ENCODE peak calls at places on chromosomes 3 and 15, in eight cellular contexts. One of them, this sample, is unnamed.

GRCh38 chr3:29313981-29314726 is 33.3 kb downstream of the RBMS3 start:
- DNase-seq in MV-4-11: no peak
- DNase-seq in activated CD8-positive, alpha-beta T cell treated with anti-CD3 and anti-CD28 coated beads for 36 hours: no peak
- DNase-seq in EH: no peak
- DNase-seq in lung: no peak
- DNase-seq in left ventricle myocardium superior: no peak
- DNase-seq in upper lobe of right lung: no peak
- DNase-seq in T-helper 1 cell: no peak
- DNase-seq in this sample: no peak

GRCh38 chr3:67602816-67603215 is 51.6 kb downstream of the SUCLG2 start:
- DNase-seq in lung: no peak
- DNase-seq in activated CD8-positive, alpha-beta T cell treated with anti-CD3 and anti-CD28 coated beads for 36 hours: no peak
- DNase-seq in T-helper 1 cell: no peak
- DNase-seq in left ventricle myocardium superior: no peak
- DNase-seq in EH: no peak
- DNase-seq in MV-4-11: peak
- DNase-seq in upper lobe of right lung: no peak
- DNase-seq in this sample: no peak

GRCh38 chr15:55277116-55277564 is 12.5 kb downstream of the RAB27A start:
- DNase-seq in T-helper 1 cell: no peak
- DNase-seq in left ventricle myocardium superior: no peak
- DNase-seq in EH: no peak
- DNase-seq in upper lobe of right lung: no peak
- DNase-seq in MV-4-11: peak
- DNase-seq in activated CD8-positive, alpha-beta T cell treated with anti-CD3 and anti-CD28 coated beads for 36 hours: peak
- DNase-seq in lung: no peak
- DNase-seq in this sample: no peak

GRCh38 chr3:156670077-156670476 is 4.3 kb upstream of the TIPARP start:
- DNase-seq in activated CD8-positive, alpha-beta T cell treated with anti-CD3 and anti-CD28 coated beads for 36 hours: no peak
- DNase-seq in upper lobe of right lung: no peak
- DNase-seq in EH: no peak
- DNase-seq in T-helper 1 cell: no peak
- DNase-seq in lung: no peak
- DNase-seq in left ventricle myocardium superior: no peak
- DNase-seq in MV-4-11: no peak
- DNase-seq in this sample: no peak

GRCh38 chr3:183309276-183309675 is 56.2 kb downstream of the B3GNT5 start:
- DNase-seq in MV-4-11: no peak
- DNase-seq in upper lobe of right lung: no peak
- DNase-seq in left ventricle myocardium superior: peak
- DNase-seq in EH: no peak
- DNase-seq in T-helper 1 cell: no peak
- DNase-seq in lung: no peak
- DNase-seq in activated CD8-positive, alpha-beta T cell treated with anti-CD3 and anti-CD28 coated beads for 36 hours: no peak
- DNase-seq in this sample: no peak

GRCh38 chr3:184262166-184262926 is 993 bp upstream of the CAMK2N2 start:
- DNase-seq in EH: no peak
- DNase-seq in T-helper 1 cell: no peak
- DNase-seq in left ventricle myocardium superior: no peak
- DNase-seq in MV-4-11: no peak
- DNase-seq in activated CD8-positive, alpha-beta T cell treated with anti-CD3 and anti-CD28 coated beads for 36 hours: peak
- DNase-seq in lung: no peak
- DNase-seq in upper lobe of right lung: no peak
- DNase-seq in this sample: no peak

GRCh38 chr3:141462176-141462859 is 24.5 kb upstream of the RASA2 start:
- DNase-seq in EH: no peak
- DNase-seq in upper lobe of right lung: no peak
- DNase-seq in activated CD8-positive, alpha-beta T cell treated with anti-CD3 and anti-CD28 coated beads for 36 hours: no peak
- DNase-seq in MV-4-11: peak
- DNase-seq in lung: no peak
- DNase-seq in left ventricle myocardium superior: no peak
- DNase-seq in T-helper 1 cell: no peak
- DNase-seq in this sample: no peak

GRCh38 chr15:66108483-66109270 is 144.9 kb downstream of the MEGF11 start:
- DNase-seq in T-helper 1 cell: no peak
- DNase-seq in lung: no peak
- DNase-seq in left ventricle myocardium superior: no peak
- DNase-seq in MV-4-11: no peak
- DNase-seq in EH: no peak
- DNase-seq in upper lobe of right lung: peak
- DNase-seq in activated CD8-positive, alpha-beta T cell treated with anti-CD3 and anti-CD28 coated beads for 36 hours: no peak
- DNase-seq in this sample: no peak

GRCh38 chr15:37104413-37105392 is 4.4 kb upstream of the MEIS2 start:
- DNase-seq in activated CD8-positive, alpha-beta T cell treated with anti-CD3 and anti-CD28 coated beads for 36 hours: no peak
- DNase-seq in upper lobe of right lung: no peak
- DNase-seq in T-helper 1 cell: no peak
- DNase-seq in left ventricle myocardium superior: no peak
- DNase-seq in lung: no peak
- DNase-seq in EH: no peak
- DNase-seq in MV-4-11: no peak
- DNase-seq in this sample: peak

This sample was measured in astrocyte of the hippocampus.